ENCODE peak calls at places on chromosomes 1 and 21, in nine cellular contexts. A is SJSA1, L is OCI-LY7, Y is GM23248, I is heart left ventricle, F is neural progenitor cell, Q is upper lobe of right lung, O is IMR-90, B is upper lobe of left lung. H is an unnamed sample. For H3K9me3, the result is how much of the 10 kb centered on the place peaks cover.

GRCh38 chr1:31707711-31708110 is 3.9 kb upstream of the COL16A1 start:
- DNase-seq in A (peak), L (no peak), Y (peak), I (peak), F (no peak), Q (no peak), O (peak), B (no peak), H (peak)

GRCh38 chr1:31977361-31978131 is 36.1 kb upstream of the KHDRBS1 start:
- DNase-seq in A (peak), L (peak), Y (peak), I (no peak), F (peak), Q (no peak), O (peak), B (no peak), H (peak)

GRCh38 chr1:36743286-36744005 is 260.7 kb upstream of the CSF3R start:
- DNase-seq in A (no peak), L (no peak), Y (no peak), I (no peak), F (no peak), Q (no peak), O (no peak), B (no peak), H (no peak)

GRCh38 chr1:205434738-205435137 is 12.9 kb upstream of the LEMD1 start:
- DNase-seq in A (no peak), L (no peak), Y (no peak), I (no peak), F (no peak), Q (no peak), O (no peak), B (no peak), H (no peak)

GRCh38 chr1:111030590-111030989 is 66.9 kb upstream of the LRIF1 start:
- DNase-seq in A (peak), L (peak), Y (peak), I (no peak), F (peak), Q (no peak), O (peak), B (no peak), H (no peak)

GRCh38 chr1:217562229-217562878 is 68.5 kb downstream of the GPATCH2 start:
- DNase-seq in A (peak), L (no peak), Y (peak), I (no peak), F (no peak), Q (no peak), O (peak), B (no peak), H (no peak)

GRCh38 chr1:47759581-47760247 is 237.5 kb downstream of the TRABD2B start:
- DNase-seq in A (no peak), L (no peak), Y (no peak), I (no peak), F (no peak), Q (no peak), O (no peak), B (no peak), H (no peak)

GRCh38 chr21:42850866-42851391 is 28.4 kb downstream of the WDR4 start:
- DNase-seq in A (peak), L (peak), Y (peak), I (no peak), F (peak), Q (peak), O (no peak), B (peak), H (peak)

GRCh38 chr1:172266528-172267174 is 153.8 kb upstream of the C1orf105 start:
- DNase-seq in A (no peak), L (no peak), Y (no peak), I (no peak), F (no peak), Q (no peak), O (no peak), B (no peak), H (no peak)

GRCh38 chr1:15065291-15065690 is 88.3 kb upstream of the TMEM51 start:
- DNase-seq in A (no peak), L (no peak), Y (no peak), I (no peak), F (no peak), Q (no peak), O (no peak), B (no peak), H (no peak)

GRCh38 chr1:32063261-32063681 is 9.5 kb upstream of the TMEM39B start:
- DNase-seq in A (peak), L (peak), Y (peak), I (no peak), F (no peak), Q (no peak), O (peak), B (no peak), H (no peak)

GRCh38 chr1:61162513-61163274 is 80.3 kb downstream of the NFIA start:
- DNase-seq in A (no peak), L (no peak), Y (peak), I (no peak), F (no peak), Q (no peak), O (peak), B (no peak), H (no peak)

GRCh38 chr1:167627865-167628641 is 2.0 kb upstream of the RCSD1 start:
- DNase-seq in A (no peak), L (peak), Y (no peak), I (peak), F (no peak), Q (no peak), O (no peak), B (no peak), H (no peak)

GRCh38 chr1:155696524-155696923 is 7.6 kb downstream of the DAP3 start:
- DNase-seq in A (no peak), L (no peak), Y (no peak), I (no peak), F (no peak), Q (no peak), O (no peak), B (no peak), H (no peak)
- H3K9me3 ChIP-seq in A (under half), L (under half), Y (under half), I (under half), F (under half), Q (under half), O (under half), B (under half), H (under half)

GRCh38 chr21:19995253-19995652 is 1003.0 kb upstream of the NCAM2 start:
- DNase-seq in A (no peak), L (no peak), Y (no peak), I (no peak), F (no peak), Q (no peak), O (no peak), B (no peak), H (no peak)
- H3K9me3 ChIP-seq in A (under half), L (under half), Y (under half), I (under half), F (under half), Q (under half), O (under half), B (under half), H (under half)

GRCh38 chr1:202068596-202068995 is 54.1 kb upstream of the GPR37L1 start:
- DNase-seq in A (no peak), L (no peak), Y (no peak), I (no peak), F (peak), Q (no peak), O (no peak), B (no peak), H (no peak)
- H3K9me3 ChIP-seq in A (under half), L (under half), Y (under half), I (under half), F (under half), Q (under half), O (under half), B (under half), H (under half)

GRCh38 chr21:41576010-41576615 is 68.2 kb upstream of the TMPRSS2 start:
- DNase-seq in A (no peak), L (no peak), Y (no peak), I (no peak), F (no peak), Q (no peak), O (no peak), B (no peak), H (no peak)
- H3K9me3 ChIP-seq in A (under half), L (under half), Y (under half), I (under half), F (under half), Q (under half), O (under half), B (under half), H (under half)

GRCh38 chr1:248613742-248614141 is 16.2 kb upstream of the OR2T10 start:
- DNase-seq in A (no peak), L (no peak), Y (no peak), I (no peak), F (no peak), Q (no peak), O (no peak), B (no peak), H (no peak)
- H3K9me3 ChIP-seq in A (under half), L (under half), Y (under half), I (under half), F (under half), Q (under half), O (under half), B (under half), H (under half)

DNA sequence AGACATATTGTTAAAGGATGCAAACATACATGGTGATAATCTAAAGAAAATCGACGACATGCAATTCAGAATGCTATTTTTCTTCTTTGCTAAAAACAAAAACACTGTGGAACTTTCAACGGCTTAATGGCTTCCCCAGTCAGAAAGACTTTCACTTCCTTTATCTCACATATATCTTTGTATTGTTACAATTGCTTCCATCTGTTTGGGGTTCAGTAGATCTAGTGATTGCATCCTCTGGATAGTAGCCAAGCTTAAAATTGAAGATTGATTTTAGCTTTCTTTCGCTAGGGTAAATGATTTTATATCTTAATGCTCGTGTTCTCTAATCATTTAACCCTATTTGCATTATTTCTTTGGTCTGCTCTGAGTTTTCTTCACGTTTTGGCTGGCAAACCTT is 31.8 kb upstream of the ADAMTS1 start:
- DNase-seq in A (no peak), L (peak), Y (no peak), I (no peak), F (no peak), Q (no peak), O (no peak), B (no peak), H (no peak)
- H3K9me3 ChIP-seq in A (under half), L (under half), Y (under half), I (under half), F (under half), Q (under half), O (under half), B (under half), H (under half)

DNA sequence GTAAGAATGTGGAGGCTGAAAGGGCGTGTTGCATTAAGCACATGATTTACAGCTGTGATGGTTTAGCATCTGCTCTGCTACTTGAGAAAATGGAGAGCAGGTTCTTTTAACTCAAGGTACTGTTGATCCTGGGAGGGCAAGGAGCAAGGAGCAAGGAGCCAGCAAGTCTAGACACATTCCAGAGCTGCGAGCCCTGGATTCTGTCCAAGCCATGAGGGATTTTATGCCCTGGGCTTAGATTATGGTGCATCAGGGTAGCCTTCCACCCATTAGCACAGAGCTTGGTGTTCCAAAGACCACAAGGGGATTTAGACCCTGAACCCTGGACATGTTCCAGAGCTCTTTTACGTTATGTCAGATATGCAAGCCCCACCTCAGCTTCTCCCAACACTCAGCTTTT is 2.0 kb upstream of the OR14I1 start:
- DNase-seq in A (no peak), L (no peak), Y (no peak), I (no peak), F (no peak), Q (no peak), O (no peak), B (no peak), H (no peak)
- H3K9me3 ChIP-seq in A (under half), L (under half), Y (under half), I (under half), F (under half), Q (under half), O (under half), B (under half), H (under half)

GRCh38 chr1:2908081-2908480 is 106.6 kb upstream of the TTC34 start:
- DNase-seq in A (no peak), L (no peak), Y (no peak), I (no peak), F (no peak), Q (no peak), O (no peak), B (peak), H (no peak)

GRCh38 chr1:2911391-2912178 is 109.7 kb upstream of the ACTRT2 start:
- DNase-seq in A (no peak), L (no peak), Y (no peak), I (no peak), F (no peak), Q (no peak), O (no peak), B (peak), H (no peak)

GRCh38 chr1:2909797-2910196 is 108.3 kb upstream of the TTC34 start:
- DNase-seq in A (no peak), L (no peak), Y (no peak), I (no peak), F (no peak), Q (no peak), O (no peak), B (peak), H (no peak)

GRCh38 chr1:2908561-2908960 is 107.1 kb upstream of the TTC34 start:
- DNase-seq in A (no peak), L (no peak), Y (no peak), I (no peak), F (no peak), Q (no peak), O (no peak), B (peak), H (no peak)

GRCh38 chr1:2910211-2910610 is 108.7 kb upstream of the TTC34 start:
- DNase-seq in A (no peak), L (no peak), Y (no peak), I (no peak), F (no peak), Q (no peak), O (no peak), B (peak), H (no peak)
- H3K9me3 ChIP-seq in A (under half), L (under half), Y (under half), I (under half), F (under half), Q (under half), O (half or more), B (under half), H (under half)

DNA sequence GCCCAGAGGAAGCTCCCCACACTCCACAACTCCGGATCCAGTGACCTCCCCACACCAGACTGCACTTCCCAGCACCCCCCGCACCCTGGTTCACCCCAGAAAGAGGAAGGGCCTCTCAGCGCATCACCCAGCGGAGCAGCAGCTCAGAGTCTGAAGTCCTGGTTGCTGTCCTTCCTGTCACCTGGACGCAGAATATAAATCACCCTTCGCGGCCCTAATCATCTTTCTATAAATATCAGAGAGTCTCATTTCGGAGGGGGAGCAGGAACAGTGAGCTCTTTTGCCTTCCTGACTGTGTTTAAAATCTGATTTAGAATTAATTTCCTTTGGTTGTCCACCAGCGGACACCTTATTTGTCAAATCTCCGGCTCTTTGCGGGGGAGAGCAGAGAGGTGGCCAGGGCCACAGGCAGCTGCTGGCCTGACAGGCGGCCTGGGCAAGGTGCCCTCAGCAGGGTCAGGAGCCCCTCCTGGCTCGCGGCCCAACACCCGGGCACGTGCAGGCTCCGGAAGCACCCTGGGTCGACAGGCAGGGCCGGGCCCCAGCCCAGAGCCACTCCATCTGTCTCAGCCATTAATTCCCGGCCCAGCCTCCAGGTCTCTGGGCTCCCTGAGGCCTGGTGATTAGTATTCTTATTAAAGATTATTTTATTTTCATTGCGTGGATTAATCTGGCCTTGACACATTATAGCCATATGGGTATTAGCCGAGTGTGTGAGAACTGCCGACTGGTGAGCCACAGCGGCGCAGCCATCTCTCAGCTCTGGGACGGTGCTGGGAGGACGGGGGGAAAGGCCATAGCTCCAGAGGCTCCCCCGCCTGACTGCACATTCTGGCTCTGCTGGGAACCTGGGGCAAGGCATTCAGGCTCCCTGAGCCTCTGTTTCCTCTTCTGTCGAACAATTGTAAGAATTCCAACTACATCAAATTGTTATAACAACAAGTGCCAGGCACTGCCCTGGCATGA is 19.7 kb downstream of the EPHA8 start:
- DNase-seq in A (no peak), L (no peak), Y (no peak), I (no peak), F (no peak), Q (no peak), O (no peak), B (peak), H (no peak)
- H3K9me3 ChIP-seq in A (under half), L (under half), Y (under half), I (under half), F (under half), Q (under half), O (under half), B (under half), H (under half)

GRCh38 chr1:81364075-81364474 is 436.7 kb upstream of the ADGRL2 start:
- DNase-seq in A (no peak), L (no peak), Y (no peak), I (no peak), F (no peak), Q (no peak), O (no peak), B (no peak), H (no peak)
- H3K9me3 ChIP-seq in A (under half), L (under half), Y (under half), I (under half), F (under half), Q (under half), O (under half), B (under half), H (under half)

H was measured in right cardiac atrium.